ENCODE peak calls at places on chromosomes 7 and 10, in six cellular contexts. I is cardiac fibroblast; H is MM.1S; X is CD8-positive, alpha-beta T cell; B is lower leg skin; P is HCT116. M is an unnamed sample.

GRCh38 chr10:122163182-122164027 is 107.7 kb upstream of the BTBD16 start:
- DNase-seq in I (peak; percentile 29), H (no peak), X (no peak), B (no peak), P (no peak), M (no peak)

GRCh38 chr7:27172388-27172774 is 1.7 kb downstream of the HOXA10 start:
- DNase-seq in I (no peak), H (no peak), X (no peak), B (peak; percentile 88), P (no peak), M (no peak)

GRCh38 chr7:148481147-148481526 is 109.4 kb upstream of the C7orf33 start:
- DNase-seq in I (no peak), H (no peak), X (no peak), B (no peak), P (no peak), M (no peak)

GRCh38 chr10:24180891-24181290 is 28.0 kb upstream of the KIAA1217 start:
- DNase-seq in I (no peak), H (no peak), X (no peak), B (no peak), P (no peak), M (no peak)

GRCh38 chr10:126917975-126918908 is 13.0 kb downstream of the DOCK1 start:
- DNase-seq in I (no peak), H (no peak), X (no peak), B (no peak), P (no peak), M (no peak)

GRCh38 chr7:33201821-33202220 is 72.5 kb downstream of the BBS9 start:
- DNase-seq in I (no peak), H (no peak), X (no peak), B (no peak), P (no peak), M (no peak)

GRCh38 chr7:5699951-5700384 is 81.5 kb downstream of the RNF216 start:
- DNase-seq in I (no peak), H (peak; percentile 91), X (peak; percentile 82), B (no peak), P (no peak), M (peak; percentile 96)

GRCh38 chr7:4610768-4611467 is 71.2 kb upstream of the FOXK1 start:
- DNase-seq in I (peak; percentile 78), H (peak; percentile 71), X (peak; percentile 45), B (no peak), P (peak; percentile 73), M (peak; percentile 75)

GRCh38 chr10:74011762-74012161 is 13.8 kb downstream of the VCL start:
- DNase-seq in I (peak; percentile 94), H (no peak), X (no peak), B (no peak), P (no peak), M (no peak)

GRCh38 chr10:112721080-112721698 is 228.9 kb upstream of the TCF7L2 start:
- DNase-seq in I (peak; percentile 59), H (peak; percentile 62), X (no peak), B (no peak), P (peak; percentile 51), M (peak; percentile 37)

GRCh38 chr7:117117172-117117571 is 163.9 kb downstream of the ST7 start:
- DNase-seq in I (no peak), H (no peak), X (no peak), B (no peak), P (no peak), M (no peak)

GRCh38 chr10:116866987-116867595 is 17.8 kb downstream of the ENO4 start:
- DNase-seq in I (peak; percentile 18), H (no peak), X (no peak), B (no peak), P (no peak), M (no peak)

GRCh38 chr10:98403812-98404504 is 11.0 kb downstream of the PYROXD2 start:
- DNase-seq in I (no peak), H (no peak), X (no peak), B (no peak), P (no peak), M (peak; percentile 77)
- TF ChIP-seq CTCF in I (no peak), H (no peak), X (no peak), B (no peak), P (no peak), M (no peak)

DNA sequence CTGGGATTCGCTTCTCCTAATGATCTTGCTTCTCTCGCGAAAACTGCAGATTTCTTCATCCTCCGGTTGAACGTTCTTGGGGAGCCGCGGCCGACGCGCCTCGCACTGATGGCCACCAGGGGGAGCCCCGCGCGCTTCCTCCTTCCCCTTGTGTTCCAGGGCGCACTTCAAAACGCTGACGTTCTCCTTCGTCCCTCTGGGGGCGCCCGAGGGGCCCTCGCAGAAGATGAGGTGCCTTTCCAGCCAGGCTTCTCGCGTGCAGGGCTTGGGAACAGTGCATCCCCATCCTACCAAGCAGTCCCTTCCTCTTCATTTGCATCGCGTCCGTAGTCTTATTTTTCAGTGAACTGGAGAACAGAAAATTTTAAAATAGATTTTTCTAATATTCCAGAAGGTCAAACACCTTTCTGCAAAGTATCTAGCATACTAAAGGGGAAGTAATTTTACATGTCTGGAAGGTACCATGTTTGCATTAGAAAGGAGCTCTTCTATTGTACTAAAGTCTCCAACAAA is 22.5 kb downstream of the GSTO2 start:
- DNase-seq in I (peak; percentile 94), H (peak; percentile 90), X (peak; percentile 86), B (peak; percentile 98), P (peak; percentile 73), M (peak; percentile 90)
- H3K4me3 ChIP-seq in I (no peak overlapping the region), H (no peak overlapping the region), X (no peak overlapping the region), B (no peak overlapping the region), P (no peak overlapping the region), M (no peak overlapping the region)

DNA sequence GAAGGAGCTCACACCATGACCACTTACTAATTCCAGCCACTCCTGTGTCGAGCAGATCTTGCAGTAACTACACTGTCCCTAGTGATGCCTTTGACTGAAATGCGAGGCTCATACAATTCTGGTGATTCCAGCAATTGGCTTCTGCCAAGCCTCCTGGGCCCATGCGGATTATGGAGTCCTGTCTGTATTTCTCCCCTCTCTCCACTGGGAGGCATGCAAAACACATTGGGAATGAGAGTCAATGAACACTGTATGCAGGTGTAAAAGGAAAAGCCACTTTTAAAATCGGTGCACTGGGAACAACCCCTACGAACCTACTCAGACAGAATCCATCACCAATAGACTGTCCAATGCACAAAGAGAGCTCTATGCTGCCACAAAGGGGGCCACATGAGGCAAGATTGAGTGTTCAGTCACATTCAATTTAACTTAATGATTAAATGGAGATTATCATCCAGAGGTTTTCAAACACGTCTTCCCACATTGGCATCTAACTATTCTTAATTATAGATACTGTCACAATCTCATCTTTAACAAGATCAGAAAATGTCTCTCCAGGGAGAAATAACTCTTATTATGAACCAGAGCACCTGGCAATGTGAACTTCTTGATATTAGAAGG is 550.6 kb downstream of the GLRX3 start:
- DNase-seq in I (no peak), H (no peak), X (no peak), B (no peak), P (no peak), M (no peak)
- TF ChIP-seq CTCF in I (no peak), H (no peak), X (no peak), B (no peak), P (peak; percentile 11), M (no peak)

GRCh38 chr10:25849268-25849667 is 84.8 kb upstream of the MYO3A start:
- DNase-seq in I (no peak), H (no peak), X (no peak), B (no peak), P (no peak), M (no peak)
- H3K4me3 ChIP-seq in I (no peak overlapping the region), H (no peak overlapping the region), X (no peak overlapping the region), B (no peak overlapping the region), P (no peak overlapping the region), M (no peak overlapping the region)

DNA sequence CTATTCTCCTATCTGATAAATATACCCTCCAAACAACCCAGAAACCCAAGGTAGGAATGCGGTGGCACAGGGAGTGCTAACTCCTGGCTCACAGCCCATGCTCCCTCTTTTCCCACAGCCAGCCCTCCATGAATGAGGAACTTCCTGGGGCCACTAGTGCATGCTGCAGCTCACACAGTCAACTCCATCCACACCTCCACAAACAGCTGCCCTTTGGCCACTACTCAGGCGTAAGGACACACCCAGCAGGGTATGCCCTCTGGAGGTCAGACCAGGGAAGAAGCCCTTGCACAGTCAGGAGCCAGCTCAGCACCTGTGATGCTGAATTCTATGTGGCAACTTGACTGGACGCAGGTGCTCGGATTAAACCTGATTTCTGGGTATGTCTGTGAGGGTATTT is 85.2 kb upstream of the PIK3CG start:
- DNase-seq in I (no peak), H (peak; percentile 29), X (no peak), B (no peak), P (peak; percentile 59), M (peak; percentile 44)
- TF ChIP-seq CTCF in I (no peak), H (peak; percentile 41), X (no peak), B (no peak), P (peak; percentile 64), M (peak; percentile 33)